ENCODE peak calls at places on chromosome 17, in nine cellular contexts. One of them, this sample, is unnamed. For H3K9me3, the result is how much of the 10 kb centered on the place peaks cover.

GRCh38 chr17:78316115-78316866 is 43.6 kb downstream of the SOCS3 start:
- DNase-seq in esophagus squamous epithelium: no peak
- DNase-seq in body of pancreas: no peak
- DNase-seq in thyroid gland: no peak
- DNase-seq in H1: no peak
- DNase-seq in endothelial cell of umbilical vein: no peak
- DNase-seq in A549: peak
- DNase-seq in IMR-90: no peak
- DNase-seq in vagina: no peak
- DNase-seq in this sample: no peak

GRCh38 chr17:1705004-1705403 is 5.2 kb downstream of the TLCD2 start:
- DNase-seq in esophagus squamous epithelium: no peak
- DNase-seq in body of pancreas: no peak
- DNase-seq in thyroid gland: no peak
- DNase-seq in H1: no peak
- DNase-seq in endothelial cell of umbilical vein: no peak
- DNase-seq in A549: no peak
- DNase-seq in IMR-90: no peak
- DNase-seq in vagina: no peak
- DNase-seq in this sample: no peak

GRCh38 chr17:78974635-78975591 is 4.8 kb downstream of the LGALS3BP start:
- DNase-seq in esophagus squamous epithelium: no peak
- DNase-seq in body of pancreas: peak
- DNase-seq in thyroid gland: peak
- DNase-seq in H1: no peak
- DNase-seq in endothelial cell of umbilical vein: peak
- DNase-seq in A549: peak
- DNase-seq in IMR-90: peak
- DNase-seq in vagina: no peak
- DNase-seq in this sample: peak

GRCh38 chr17:79824893-79825579 is 14.2 kb downstream of the CBX4 start:
- DNase-seq in esophagus squamous epithelium: no peak
- DNase-seq in body of pancreas: no peak
- DNase-seq in thyroid gland: no peak
- DNase-seq in H1: no peak
- DNase-seq in endothelial cell of umbilical vein: no peak
- DNase-seq in A549: no peak
- DNase-seq in IMR-90: no peak
- DNase-seq in vagina: no peak
- DNase-seq in this sample: no peak

GRCh38 chr17:2395258-2396170 is 5.3 kb downstream of the MNT start:
- DNase-seq in esophagus squamous epithelium: no peak
- DNase-seq in body of pancreas: no peak
- DNase-seq in thyroid gland: peak
- DNase-seq in H1: no peak
- DNase-seq in endothelial cell of umbilical vein: peak
- DNase-seq in A549: peak
- DNase-seq in IMR-90: peak
- DNase-seq in vagina: no peak
- DNase-seq in this sample: no peak

GRCh38 chr17:76966486-76967181 is 98.4 kb downstream of the MGAT5B start:
- DNase-seq in esophagus squamous epithelium: no peak
- DNase-seq in body of pancreas: no peak
- DNase-seq in thyroid gland: no peak
- DNase-seq in H1: no peak
- DNase-seq in endothelial cell of umbilical vein: no peak
- DNase-seq in A549: no peak
- DNase-seq in IMR-90: no peak
- DNase-seq in vagina: no peak
- DNase-seq in this sample: no peak

GRCh38 chr17:18158022-18158600 is 25.5 kb upstream of the ALKBH5 start:
- DNase-seq in esophagus squamous epithelium: peak
- DNase-seq in body of pancreas: peak
- DNase-seq in thyroid gland: peak
- DNase-seq in H1: peak
- DNase-seq in endothelial cell of umbilical vein: peak
- DNase-seq in A549: peak
- DNase-seq in IMR-90: peak
- DNase-seq in vagina: no peak
- DNase-seq in this sample: peak

GRCh38 chr17:49201481-49201927 is 8.9 kb downstream of the GNGT2 start:
- DNase-seq in esophagus squamous epithelium: no peak
- DNase-seq in body of pancreas: no peak
- DNase-seq in thyroid gland: no peak
- DNase-seq in H1: no peak
- DNase-seq in endothelial cell of umbilical vein: peak
- DNase-seq in A549: no peak
- DNase-seq in IMR-90: peak
- DNase-seq in vagina: no peak
- DNase-seq in this sample: no peak

GRCh38 chr17:83200231-83200699 is 120.9 kb downstream of the METRNL start:
- DNase-seq in esophagus squamous epithelium: no peak
- DNase-seq in body of pancreas: peak
- DNase-seq in thyroid gland: peak
- DNase-seq in H1: no peak
- DNase-seq in endothelial cell of umbilical vein: no peak
- DNase-seq in A549: no peak
- DNase-seq in IMR-90: peak
- DNase-seq in vagina: no peak
- DNase-seq in this sample: peak

GRCh38 chr17:27980035-27980434 is 62.4 kb upstream of the NLK start:
- DNase-seq in esophagus squamous epithelium: no peak
- DNase-seq in body of pancreas: no peak
- DNase-seq in thyroid gland: no peak
- DNase-seq in H1: no peak
- DNase-seq in endothelial cell of umbilical vein: peak
- DNase-seq in A549: peak
- DNase-seq in IMR-90: peak
- DNase-seq in vagina: no peak
- DNase-seq in this sample: no peak

GRCh38 chr17:47733414-47734288 is 615 bp downstream of the TBX21 start:
- DNase-seq in esophagus squamous epithelium: no peak
- DNase-seq in body of pancreas: no peak
- DNase-seq in thyroid gland: no peak
- DNase-seq in H1: no peak
- DNase-seq in endothelial cell of umbilical vein: no peak
- DNase-seq in A549: no peak
- DNase-seq in IMR-90: no peak
- DNase-seq in vagina: no peak
- DNase-seq in this sample: no peak

GRCh38 chr17:28335959-28336871 is 654 bp downstream of the TNFAIP1 start:
- DNase-seq in esophagus squamous epithelium: no peak
- DNase-seq in body of pancreas: peak
- DNase-seq in thyroid gland: peak
- DNase-seq in H1: no peak
- DNase-seq in endothelial cell of umbilical vein: peak
- DNase-seq in A549: peak
- DNase-seq in IMR-90: peak
- DNase-seq in vagina: no peak
- DNase-seq in this sample: no peak

GRCh38 chr17:2964831-2965230 is 98.6 kb downstream of the OR1D5 start:
- DNase-seq in esophagus squamous epithelium: no peak
- DNase-seq in body of pancreas: no peak
- DNase-seq in thyroid gland: no peak
- DNase-seq in H1: no peak
- DNase-seq in endothelial cell of umbilical vein: no peak
- DNase-seq in A549: no peak
- DNase-seq in IMR-90: no peak
- DNase-seq in vagina: no peak
- DNase-seq in this sample: no peak

GRCh38 chr17:76384987-76385891 is 830 bp downstream of the SPHK1 start:
- DNase-seq in esophagus squamous epithelium: no peak
- DNase-seq in body of pancreas: no peak
- DNase-seq in thyroid gland: peak
- DNase-seq in H1: no peak
- DNase-seq in endothelial cell of umbilical vein: peak
- DNase-seq in A549: peak
- DNase-seq in IMR-90: peak
- DNase-seq in vagina: no peak
- DNase-seq in this sample: no peak

GRCh38 chr17:42797067-42798007 is 1.2 kb downstream of the COA3 start:
- DNase-seq in esophagus squamous epithelium: no peak
- DNase-seq in body of pancreas: peak
- DNase-seq in thyroid gland: no peak
- DNase-seq in H1: no peak
- DNase-seq in endothelial cell of umbilical vein: no peak
- DNase-seq in A549: no peak
- DNase-seq in IMR-90: no peak
- DNase-seq in vagina: no peak
- DNase-seq in this sample: no peak

GRCh38 chr17:17628388-17629008 is 37.0 kb upstream of the PEMT start:
- DNase-seq in esophagus squamous epithelium: no peak
- DNase-seq in body of pancreas: no peak
- DNase-seq in thyroid gland: no peak
- DNase-seq in H1: no peak
- DNase-seq in endothelial cell of umbilical vein: no peak
- DNase-seq in A549: no peak
- DNase-seq in IMR-90: no peak
- DNase-seq in vagina: no peak
- DNase-seq in this sample: no peak

GRCh38 chr17:50660042-50660886 is 25.6 kb downstream of the ABCC3 start:
- DNase-seq in esophagus squamous epithelium: no peak
- DNase-seq in body of pancreas: no peak
- DNase-seq in thyroid gland: peak
- DNase-seq in H1: no peak
- DNase-seq in endothelial cell of umbilical vein: peak
- DNase-seq in A549: peak
- DNase-seq in IMR-90: peak
- DNase-seq in vagina: no peak
- DNase-seq in this sample: no peak

GRCh38 chr17:27361695-27362094 is 67.8 kb downstream of the WSB1 start:
- DNase-seq in esophagus squamous epithelium: no peak
- DNase-seq in body of pancreas: no peak
- DNase-seq in thyroid gland: no peak
- DNase-seq in H1: no peak
- DNase-seq in endothelial cell of umbilical vein: no peak
- DNase-seq in A549: no peak
- DNase-seq in IMR-90: no peak
- DNase-seq in vagina: no peak
- DNase-seq in this sample: no peak

GRCh38 chr17:33482636-33483035 is 189.5 kb upstream of the ASIC2 start:
- DNase-seq in esophagus squamous epithelium: no peak
- DNase-seq in body of pancreas: no peak
- DNase-seq in thyroid gland: no peak
- DNase-seq in H1: no peak
- DNase-seq in endothelial cell of umbilical vein: no peak
- DNase-seq in A549: no peak
- DNase-seq in IMR-90: no peak
- DNase-seq in vagina: no peak
- DNase-seq in this sample: no peak

GRCh38 chr17:11990363-11990983 is 6.8 kb downstream of the ZNF18 start:
- DNase-seq in esophagus squamous epithelium: no peak
- DNase-seq in body of pancreas: no peak
- DNase-seq in thyroid gland: no peak
- DNase-seq in H1: no peak
- DNase-seq in endothelial cell of umbilical vein: no peak
- DNase-seq in A549: no peak
- DNase-seq in IMR-90: no peak
- DNase-seq in vagina: no peak
- DNase-seq in this sample: no peak

GRCh38 chr17:73068322-73069153 is 23.9 kb downstream of the SLC39A11 start:
- DNase-seq in esophagus squamous epithelium: no peak
- DNase-seq in body of pancreas: no peak
- DNase-seq in thyroid gland: no peak
- DNase-seq in H1: no peak
- DNase-seq in endothelial cell of umbilical vein: peak
- DNase-seq in A549: peak
- DNase-seq in IMR-90: peak
- DNase-seq in vagina: no peak
- DNase-seq in this sample: no peak

GRCh38 chr17:18121201-18121600 is 12.6 kb downstream of the MYO15A start:
- DNase-seq in esophagus squamous epithelium: no peak
- DNase-seq in body of pancreas: no peak
- DNase-seq in thyroid gland: no peak
- DNase-seq in H1: no peak
- DNase-seq in endothelial cell of umbilical vein: no peak
- DNase-seq in A549: no peak
- DNase-seq in IMR-90: no peak
- DNase-seq in vagina: no peak
- DNase-seq in this sample: no peak

GRCh38 chr17:63773272-63774140 is at the start of gene CCDC47:
- DNase-seq in esophagus squamous epithelium: peak
- DNase-seq in body of pancreas: peak
- DNase-seq in thyroid gland: peak
- DNase-seq in H1: peak
- DNase-seq in endothelial cell of umbilical vein: peak
- DNase-seq in A549: peak
- DNase-seq in IMR-90: peak
- DNase-seq in vagina: peak
- DNase-seq in this sample: peak
- TF ChIP-seq POLR2A in esophagus squamous epithelium: peak
- TF ChIP-seq POLR2A in body of pancreas: peak
- TF ChIP-seq POLR2A in thyroid gland: peak
- TF ChIP-seq POLR2A in H1: peak
- TF ChIP-seq POLR2A in endothelial cell of umbilical vein: peak
- TF ChIP-seq POLR2A in A549: peak
- TF ChIP-seq POLR2A in IMR-90: peak
- TF ChIP-seq POLR2A in vagina: peak
- TF ChIP-seq POLR2A in this sample: peak

GRCh38 chr17:5183410-5183793 is 8.3 kb downstream of the ZNF594 start:
- DNase-seq in esophagus squamous epithelium: no peak
- DNase-seq in body of pancreas: no peak
- DNase-seq in thyroid gland: no peak
- DNase-seq in H1: no peak
- DNase-seq in endothelial cell of umbilical vein: no peak
- DNase-seq in A549: no peak
- DNase-seq in IMR-90: no peak
- DNase-seq in vagina: no peak
- DNase-seq in this sample: no peak
- H3K9me3 ChIP-seq in esophagus squamous epithelium: half or more
- H3K9me3 ChIP-seq in body of pancreas: half or more
- H3K9me3 ChIP-seq in thyroid gland: under half
- H3K9me3 ChIP-seq in H1: half or more
- H3K9me3 ChIP-seq in endothelial cell of umbilical vein: under half
- H3K9me3 ChIP-seq in A549: half or more
- H3K9me3 ChIP-seq in IMR-90: half or more
- H3K9me3 ChIP-seq in vagina: half or more
- H3K9me3 ChIP-seq in this sample: under half

GRCh38 chr17:8138672-8139371 is 13.4 kb downstream of the PER1 start:
- DNase-seq in esophagus squamous epithelium: no peak
- DNase-seq in body of pancreas: peak
- DNase-seq in thyroid gland: peak
- DNase-seq in H1: peak
- DNase-seq in endothelial cell of umbilical vein: peak
- DNase-seq in A549: peak
- DNase-seq in IMR-90: peak
- DNase-seq in vagina: no peak
- DNase-seq in this sample: peak
- TF ChIP-seq POLR2A in esophagus squamous epithelium: peak
- TF ChIP-seq POLR2A in body of pancreas: peak
- TF ChIP-seq POLR2A in thyroid gland: peak
- TF ChIP-seq POLR2A in H1: no peak
- TF ChIP-seq POLR2A in endothelial cell of umbilical vein: no peak
- TF ChIP-seq POLR2A in A549: peak
- TF ChIP-seq POLR2A in IMR-90: peak
- TF ChIP-seq POLR2A in vagina: no peak
- TF ChIP-seq POLR2A in this sample: peak

DNA sequence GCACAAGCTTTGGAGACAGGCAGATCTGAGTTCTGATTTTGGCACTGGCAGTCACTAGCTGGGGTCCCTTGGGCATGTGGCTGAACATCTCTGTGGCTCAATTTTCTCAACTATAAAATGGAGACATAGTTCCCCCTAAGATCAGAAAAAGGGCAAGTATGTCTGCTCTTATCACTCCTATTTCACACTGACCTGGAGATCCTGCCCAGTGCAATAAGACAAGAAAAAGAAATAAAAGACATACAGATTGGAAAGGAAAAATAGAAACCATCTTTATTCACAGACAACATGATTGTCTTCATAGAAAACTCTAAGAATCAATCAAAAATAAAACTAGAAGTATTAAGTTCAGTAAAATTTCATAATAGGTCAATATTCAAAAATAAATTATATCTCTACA is 56.0 kb upstream of the LHX1 start:
- DNase-seq in esophagus squamous epithelium: no peak
- DNase-seq in body of pancreas: no peak
- DNase-seq in thyroid gland: no peak
- DNase-seq in H1: no peak
- DNase-seq in endothelial cell of umbilical vein: no peak
- DNase-seq in A549: no peak
- DNase-seq in IMR-90: no peak
- DNase-seq in vagina: no peak
- DNase-seq in this sample: no peak
- H3K9me3 ChIP-seq in esophagus squamous epithelium: under half
- H3K9me3 ChIP-seq in body of pancreas: under half
- H3K9me3 ChIP-seq in thyroid gland: under half
- H3K9me3 ChIP-seq in H1: under half
- H3K9me3 ChIP-seq in endothelial cell of umbilical vein: under half
- H3K9me3 ChIP-seq in A549: under half
- H3K9me3 ChIP-seq in IMR-90: under half
- H3K9me3 ChIP-seq in vagina: under half
- H3K9me3 ChIP-seq in this sample: under half

This sample was measured in gastrocnemius medialis.